ENCODE peak calls at places on chromosomes 3 and 15, in six cellular contexts. M is neuronal stem cell, J is IMR-90, U is mesenchymal stem cell, E is H1, F is trophoblast cell. R is an unnamed sample.

GRCh38 chr15:53297828-53298227 is 461.6 kb downstream of the WDR72 start:
- DNase-seq in F (no peak), M (no peak), U (no peak), E (no peak), J (no peak), R (no peak)

GRCh38 chr3:80355144-80355543 is 587.3 kb upstream of the ROBO1 start:
- DNase-seq in M (no peak), E (no peak), F (no peak), J (no peak), U (no peak), R (no peak)

GRCh38 chr3:190644766-190645165 is 130.9 kb downstream of the IL1RAP start:
- DNase-seq in M (no peak), J (peak; percentile 67), F (peak; percentile 89), E (no peak), U (peak; percentile 34), R (no peak)

GRCh38 chr3:11185564-11186317 is 31.4 kb downstream of the HRH1 start:
- DNase-seq in F (peak; percentile 9), J (peak; percentile 96), U (peak; percentile 79), M (no peak), E (no peak), R (no peak)

GRCh38 chr3:16873872-16874271 is 10.9 kb upstream of the PLCL2 start:
- DNase-seq in M (no peak), F (peak; percentile 60), J (no peak), U (no peak), E (no peak), R (no peak)

GRCh38 chr15:70504305-70504951 is 258.9 kb downstream of the UACA start:
- DNase-seq in F (peak; percentile 31), J (peak; percentile 55), M (no peak), U (peak; percentile 71), E (no peak), R (peak; percentile 39)

GRCh38 chr3:25508901-25509300 is 80.8 kb downstream of the RARB start:
- DNase-seq in U (peak; percentile 29), E (no peak), F (peak; percentile 64), M (no peak), J (no peak), R (no peak)

GRCh38 chr15:57921371-57921770 is 144.1 kb downstream of the ALDH1A2 start:
- DNase-seq in F (no peak), U (no peak), J (no peak), E (no peak), M (no peak), R (no peak)

GRCh38 chr3:5071061-5071460 is 51.0 kb upstream of the ARL8B start:
- DNase-seq in F (no peak), U (no peak), E (no peak), J (peak; percentile 49), M (no peak), R (no peak)

DNA sequence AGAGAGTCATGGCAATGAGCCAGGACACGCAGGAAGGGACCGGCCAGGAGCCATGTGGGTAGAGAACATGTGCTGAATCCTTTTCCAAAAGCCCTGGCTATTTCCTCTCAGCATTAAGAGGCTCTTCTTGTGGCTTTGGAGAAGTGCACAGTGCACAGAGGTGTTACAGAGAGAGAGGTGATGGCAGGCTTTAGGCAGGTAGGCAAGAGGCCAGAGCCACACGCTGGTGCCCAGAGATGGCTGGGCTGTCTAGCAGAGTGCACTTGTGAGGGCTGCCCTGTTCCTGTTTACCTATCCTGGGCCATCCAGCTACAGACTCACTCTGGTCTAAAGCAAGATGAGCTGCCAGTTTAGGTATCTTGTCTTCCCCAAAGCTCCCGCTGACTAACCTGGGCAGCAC is 402.6 kb downstream of the OCA2 start:
- DNase-seq in F (no peak), M (no peak), J (no peak), E (no peak), U (no peak), R (no peak)
- H3K18ac ChIP-seq in F (no peak overlapping the region), M (peak overlapping the region; percentile 31), J (no peak overlapping the region), E (no peak overlapping the region), U (no peak overlapping the region), R (no peak overlapping the region)

GRCh38 chr15:100759116-100759515 is 120.5 kb upstream of the ALDH1A3 start:
- DNase-seq in J (peak; percentile 85), E (no peak), F (no peak), U (peak; percentile 74), M (no peak), R (no peak)
- H3K4me3 ChIP-seq in J (no peak overlapping the region), E (no peak overlapping the region), F (no peak overlapping the region), U (no peak overlapping the region), M (no peak overlapping the region), R (no peak overlapping the region)

GRCh38 chr3:114214542-114215341 is 22.6 kb downstream of the ZNF80 start:
- DNase-seq in F (no peak), J (no peak), U (no peak), M (no peak), E (no peak), R (peak; percentile 59)
- H3K18ac ChIP-seq in F (no peak overlapping the region), J (no peak overlapping the region), U (no peak overlapping the region), M (no peak overlapping the region), E (peak overlapping the region; percentile 49), R (peak overlapping the region; percentile 51)

DNA sequence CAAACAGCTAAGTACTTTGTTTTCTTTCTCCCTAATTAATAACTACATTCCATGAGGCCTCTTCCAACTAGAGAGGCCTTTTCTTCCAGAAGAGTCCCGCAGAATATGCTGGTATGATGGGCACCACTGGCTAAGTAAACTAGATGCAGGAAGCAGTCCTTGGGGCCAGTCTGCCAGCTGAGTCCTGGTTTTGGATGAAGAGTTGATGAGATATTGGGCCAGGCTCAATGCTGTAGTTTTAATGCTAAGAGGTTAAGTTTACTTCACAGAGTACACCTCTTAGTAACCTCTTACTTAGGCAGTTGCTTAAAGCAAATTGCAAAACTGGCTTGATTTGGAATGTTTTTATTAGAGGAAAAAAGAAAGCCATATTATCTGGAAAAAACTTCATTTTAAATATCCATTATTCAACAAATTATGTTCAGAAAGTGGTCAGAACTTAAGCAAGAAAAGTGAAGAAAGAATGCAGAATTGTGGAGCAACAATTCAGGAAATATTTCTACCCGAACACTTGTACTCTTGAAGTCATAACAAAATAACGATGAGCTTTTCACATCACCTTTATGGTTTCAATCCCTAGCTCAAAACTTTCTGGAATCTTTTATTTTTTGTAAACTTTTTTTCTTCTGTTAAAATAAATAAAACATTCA is 178.4 kb upstream of the CDIN1 start:
- DNase-seq in J (no peak), U (no peak), F (no peak), M (no peak), E (no peak), R (no peak)
- H3K4me3 ChIP-seq in J (no peak overlapping the region), U (no peak overlapping the region), F (no peak overlapping the region), M (no peak overlapping the region), E (no peak overlapping the region), R (no peak overlapping the region)

GRCh38 chr3:183635107-183635430 is 354 bp upstream of the KLHL24 start:
- DNase-seq in M (no peak), F (no peak), U (no peak), J (no peak), E (no peak), R (no peak)

GRCh38 chr3:183637106-183637486 is 1.7 kb downstream of the KLHL24 start:
- DNase-seq in J (no peak), F (no peak), U (no peak), M (no peak), E (no peak), R (no peak)

GRCh38 chr3:183636221-183637105 is 1.0 kb downstream of the KLHL24 start:
- DNase-seq in J (peak; percentile 94), F (peak; percentile 95), U (peak; percentile 97), E (peak; percentile 91), M (peak; percentile 93), R (peak; percentile 98)

GRCh38 chr3:183634707-183635106 is 716 bp upstream of the KLHL24 start:
- DNase-seq in J (no peak), U (no peak), M (no peak), F (no peak), E (no peak), R (no peak)

GRCh38 chr3:183635431-183636220 is at the start of gene KLHL24:
- DNase-seq in U (peak; percentile 95), J (peak; percentile 91), M (peak; percentile 86), E (peak; percentile 92), F (peak; percentile 95), R (peak; percentile 97)
- H3K18ac ChIP-seq in U (peak within 1 kb of the TSS; percentile 89), J (peak within 1 kb of the TSS; percentile 16), M (peak within 1 kb of the TSS; percentile 94), E (peak within 1 kb of the TSS; percentile 40), F (peak within 1 kb of the TSS; percentile 72), R (peak within 1 kb of the TSS; percentile 19)

GRCh38 chr3:69420781-69421520 is 35.1 kb upstream of the FRMD4B start:
- DNase-seq in U (no peak), M (no peak), J (no peak), E (no peak), F (no peak), R (no peak)
- H3K4me3 ChIP-seq in U (no peak overlapping the region), M (no peak overlapping the region), J (no peak overlapping the region), E (no peak overlapping the region), F (no peak overlapping the region), R (no peak overlapping the region)

GRCh38 chr3:129277829-129278271 is 820 bp upstream of the HMCES start:
- DNase-seq in J (peak; percentile 19), M (no peak), E (peak; percentile 56), U (peak; percentile 42), F (no peak), R (peak; percentile 55)
- H3K18ac ChIP-seq in J (no peak overlapping the region), M (no peak overlapping the region), E (peak overlapping the region; percentile 75), U (no peak overlapping the region), F (no peak overlapping the region), R (no peak overlapping the region)

GRCh38 chr3:78322780-78323179 is 1282.9 kb downstream of the ROBO2 start:
- DNase-seq in M (no peak), J (no peak), U (no peak), F (no peak), E (no peak), R (no peak)
- H3K4me3 ChIP-seq in M (no peak overlapping the region), J (no peak overlapping the region), U (no peak overlapping the region), F (no peak overlapping the region), E (no peak overlapping the region), R (no peak overlapping the region)

DNA sequence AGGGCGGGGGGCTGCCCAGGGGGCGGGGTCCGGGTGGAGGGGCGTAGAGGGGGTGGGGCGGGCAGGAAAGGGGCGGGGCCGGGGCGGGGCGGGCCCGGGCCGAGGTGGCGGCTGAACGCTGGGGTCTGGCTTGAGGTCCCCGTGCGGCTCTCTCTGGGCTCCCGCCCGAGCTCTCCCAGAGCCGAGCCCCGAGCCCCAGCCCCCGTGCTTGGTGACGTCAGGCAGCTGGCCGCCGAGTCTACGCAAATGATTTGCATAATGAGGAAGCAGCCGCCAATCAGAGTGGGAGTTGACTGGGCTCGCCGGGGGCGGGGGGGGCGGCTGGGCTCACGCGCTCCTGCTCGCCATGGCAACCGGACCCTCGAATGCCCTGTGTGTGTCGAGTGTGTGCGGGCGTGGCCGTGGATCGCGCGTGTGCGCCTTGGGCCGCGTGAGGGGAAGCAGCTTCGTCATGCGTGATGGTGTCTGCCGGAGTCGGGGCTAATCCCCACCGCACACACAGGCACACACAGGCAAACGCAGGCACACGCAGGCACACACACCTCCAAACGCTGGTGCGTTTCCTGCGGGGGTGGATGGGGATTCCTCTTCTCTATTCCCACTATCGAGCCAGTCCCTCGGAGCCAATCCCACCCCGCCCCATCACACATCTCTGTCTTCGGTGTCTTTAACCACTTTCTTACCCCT is at the start of gene CELF6:
- DNase-seq in U (peak; percentile 91), M (peak; percentile 95), F (peak; percentile 72), E (peak; percentile 92), J (peak; percentile 79), R (peak; percentile 95)
- H3K18ac ChIP-seq in U (no peak within 1 kb of the TSS), M (peak within 1 kb of the TSS; percentile 89), F (no peak within 1 kb of the TSS), E (peak within 1 kb of the TSS; percentile 4), J (no peak within 1 kb of the TSS), R (no peak within 1 kb of the TSS)

R was measured in mesendoderm.